ENCODE peak calls at places on chromosome 5, in four cellular contexts. O is A549, A is lower lobe of right lung, N is psoas muscle. E is an unnamed sample.

GRCh38 chr5:154967419-154968024 is 26.6 kb downstream of the MRPL22 start:
- DNase-seq in O (peak), A (no peak), N (no peak), E (no peak)

GRCh38 chr5:68277427-68277826 is 61.9 kb downstream of the PIK3R1 start:
- DNase-seq in O (no peak), A (no peak), N (no peak), E (no peak)

GRCh38 chr5:72252574-72253155 is 67.4 kb downstream of the MRPS27 start:
- DNase-seq in O (no peak), A (no peak), N (no peak), E (no peak)

GRCh38 chr5:26388946-26389345 is 649.4 kb downstream of the CDH9 start:
- DNase-seq in O (no peak), A (no peak), N (no peak), E (no peak)

GRCh38 chr5:41122459-41122858 is 51.3 kb upstream of the MROH2B start:
- DNase-seq in O (no peak), A (no peak), N (no peak), E (no peak)

GRCh38 chr5:172494630-172495505 is 40.5 kb upstream of the SH3PXD2B start:
- DNase-seq in O (no peak), A (no peak), N (no peak), E (peak)

GRCh38 chr5:119287547-119288073 is 68.2 kb upstream of the TNFAIP8 start:
- DNase-seq in O (no peak), A (no peak), N (no peak), E (no peak)

GRCh38 chr5:95261369-95262175 is 23.3 kb downstream of the MCTP1 start:
- DNase-seq in O (no peak), A (peak), N (no peak), E (no peak)

GRCh38 chr5:17737087-17737486 is 102.8 kb downstream of the TAF11L14 start:
- DNase-seq in O (no peak), A (no peak), N (no peak), E (no peak)

GRCh38 chr5:151660616-151661015 is 26.1 kb downstream of the SPARC start:
- DNase-seq in O (no peak), A (no peak), N (no peak), E (no peak)

GRCh38 chr5:14665949-14666741 is 1.6 kb downstream of the OTULIN start:
- DNase-seq in O (peak), A (no peak), N (no peak), E (no peak)

GRCh38 chr5:161851691-161852299 is 3.9 kb downstream of the GABRA1 start:
- DNase-seq in O (peak), A (no peak), N (no peak), E (no peak)

GRCh38 chr5:144566747-144567415 is 396.2 kb downstream of the KCTD16 start:
- DNase-seq in O (no peak), A (no peak), N (no peak), E (no peak)

GRCh38 chr5:73093943-73094342 is 26.4 kb upstream of the TMEM171 start:
- DNase-seq in O (no peak), A (no peak), N (no peak), E (no peak)

GRCh38 chr5:69331528-69332445 is 814 bp downstream of the CCDC125 start:
- DNase-seq in O (no peak), A (no peak), N (no peak), E (no peak)

GRCh38 chr5:135340568-135340967 is 58.5 kb downstream of the MACROH2A1 start:
- DNase-seq in O (no peak), A (no peak), N (no peak), E (no peak)

GRCh38 chr5:38468978-38469706 is 87.3 kb downstream of the LIFR start:
- DNase-seq in O (no peak), A (no peak), N (peak), E (peak)

GRCh38 chr5:149854881-149855280 is 89.7 kb downstream of the PDE6A start:
- DNase-seq in O (no peak), A (no peak), N (no peak), E (no peak)

GRCh38 chr5:102998224-102998623 is 121.7 kb downstream of the GIN1 start:
- DNase-seq in O (no peak), A (no peak), N (no peak), E (no peak)

GRCh38 chr5:102262688-102263087 is 33.4 kb downstream of the SLCO4C1 start:
- DNase-seq in O (no peak), A (no peak), N (no peak), E (no peak)

GRCh38 chr5:177029498-177029897 is 7.0 kb downstream of the ZNF346 start:
- DNase-seq in O (no peak), A (no peak), N (no peak), E (no peak)

GRCh38 chr5:78563621-78564020 is 85.0 kb downstream of the LHFPL2 start:
- DNase-seq in O (no peak), A (no peak), N (no peak), E (no peak)

GRCh38 chr5:116524966-116525365 is 49.7 kb downstream of the SEMA6A start:
- DNase-seq in O (no peak), A (no peak), N (no peak), E (no peak)

GRCh38 chr5:39191216-39191615 is 28.1 kb downstream of the FYB1 start:
- DNase-seq in O (no peak), A (no peak), N (no peak), E (no peak)

GRCh38 chr5:161007879-161008278 is 155.9 kb upstream of the ATP10B start:
- DNase-seq in O (no peak), A (no peak), N (no peak), E (no peak)

GRCh38 chr5:55540024-55540423 is 5.3 kb upstream of the PLPP1 start:
- DNase-seq in O (no peak), A (no peak), N (no peak), E (no peak)

GRCh38 chr5:72101828-72102227 is 5.4 kb upstream of the MAP1B start:
- DNase-seq in O (no peak), A (no peak), N (no peak), E (no peak)

GRCh38 chr5:132782101-132782500 is 5.1 kb upstream of the SEPTIN8 start:
- DNase-seq in O (no peak), A (no peak), N (no peak), E (peak)

GRCh38 chr5:73370076-73370475 is 78.5 kb downstream of the FOXD1 start:
- DNase-seq in O (no peak), A (no peak), N (no peak), E (no peak)

GRCh38 chr5:127666043-127666716 is 17.3 kb downstream of the CTXN3 start:
- DNase-seq in O (no peak), A (no peak), N (no peak), E (no peak)

GRCh38 chr5:10366310-10367297 is 13.1 kb downstream of the MARCHF6 start:
- DNase-seq in O (no peak), A (no peak), N (no peak), E (no peak)

GRCh38 chr5:137220523-137220927 is 278.6 kb downstream of the SPOCK1 start:
- DNase-seq in O (peak), A (no peak), N (no peak), E (peak)

GRCh38 chr5:55063899-55064298 is 38.5 kb upstream of the GZMA start:
- DNase-seq in O (no peak), A (no peak), N (no peak), E (no peak)

GRCh38 chr5:862367-863243 is 11.8 kb upstream of the ZDHHC11 start:
- DNase-seq in O (no peak), A (no peak), N (no peak), E (no peak)
- H3K27ac ChIP-seq in O (no peak), A (no peak), N (no peak), E (no peak)

GRCh38 chr5:57497733-57498132 is 15.1 kb upstream of the ACTBL2 start:
- DNase-seq in O (no peak), A (no peak), N (no peak), E (no peak)

GRCh38 chr5:57495688-57496087 is 13.1 kb upstream of the ACTBL2 start:
- DNase-seq in O (no peak), A (no peak), N (no peak), E (no peak)

GRCh38 chr5:57501414-57502321 is 19.1 kb upstream of the ACTBL2 start:
- DNase-seq in O (no peak), A (no peak), N (no peak), E (no peak)

GRCh38 chr5:57503433-57503832 is 20.8 kb upstream of the ACTBL2 start:
- DNase-seq in O (no peak), A (no peak), N (no peak), E (no peak)

DNA sequence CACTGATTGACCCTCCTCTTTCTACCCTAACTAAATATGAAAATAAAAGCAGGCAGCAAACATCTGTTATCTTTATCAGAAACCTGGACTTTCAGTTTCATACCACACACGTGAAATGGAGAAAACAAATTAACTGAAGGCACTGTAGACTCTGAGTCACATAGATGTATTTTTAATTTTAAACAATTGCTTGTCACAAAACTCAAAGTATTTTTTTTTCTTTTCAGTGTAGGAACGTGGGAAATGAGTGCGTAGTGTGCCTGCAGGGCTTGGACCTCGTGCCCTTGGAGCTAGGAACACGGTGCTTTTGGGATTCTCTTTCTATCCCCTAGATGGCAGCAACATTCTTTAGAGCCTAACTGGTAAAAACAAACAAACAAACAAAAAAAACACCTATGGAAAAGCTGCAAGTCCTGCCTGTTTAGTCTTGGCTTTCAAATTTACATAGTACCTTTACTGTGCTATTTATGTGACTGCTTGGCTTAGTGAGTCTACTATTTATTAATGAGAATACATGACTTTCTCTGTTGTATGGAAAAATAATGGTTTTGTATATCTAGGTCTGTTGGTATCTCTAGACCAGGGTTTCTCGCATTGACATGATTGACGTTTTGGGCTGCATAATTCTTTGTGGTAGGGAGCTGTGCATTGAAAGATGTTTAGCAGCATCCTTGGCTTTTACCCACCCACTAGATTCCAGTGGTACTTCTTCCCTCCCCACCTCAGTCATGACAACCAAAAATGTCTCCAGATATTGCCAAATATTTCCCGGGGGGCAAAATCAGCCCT is 16.8 kb upstream of the ACTBL2 start:
- DNase-seq in O (peak), A (no peak), N (no peak), E (no peak)
- H3K4me3 ChIP-seq in O (peak), A (peak), N (peak), E (no peak)

DNA sequence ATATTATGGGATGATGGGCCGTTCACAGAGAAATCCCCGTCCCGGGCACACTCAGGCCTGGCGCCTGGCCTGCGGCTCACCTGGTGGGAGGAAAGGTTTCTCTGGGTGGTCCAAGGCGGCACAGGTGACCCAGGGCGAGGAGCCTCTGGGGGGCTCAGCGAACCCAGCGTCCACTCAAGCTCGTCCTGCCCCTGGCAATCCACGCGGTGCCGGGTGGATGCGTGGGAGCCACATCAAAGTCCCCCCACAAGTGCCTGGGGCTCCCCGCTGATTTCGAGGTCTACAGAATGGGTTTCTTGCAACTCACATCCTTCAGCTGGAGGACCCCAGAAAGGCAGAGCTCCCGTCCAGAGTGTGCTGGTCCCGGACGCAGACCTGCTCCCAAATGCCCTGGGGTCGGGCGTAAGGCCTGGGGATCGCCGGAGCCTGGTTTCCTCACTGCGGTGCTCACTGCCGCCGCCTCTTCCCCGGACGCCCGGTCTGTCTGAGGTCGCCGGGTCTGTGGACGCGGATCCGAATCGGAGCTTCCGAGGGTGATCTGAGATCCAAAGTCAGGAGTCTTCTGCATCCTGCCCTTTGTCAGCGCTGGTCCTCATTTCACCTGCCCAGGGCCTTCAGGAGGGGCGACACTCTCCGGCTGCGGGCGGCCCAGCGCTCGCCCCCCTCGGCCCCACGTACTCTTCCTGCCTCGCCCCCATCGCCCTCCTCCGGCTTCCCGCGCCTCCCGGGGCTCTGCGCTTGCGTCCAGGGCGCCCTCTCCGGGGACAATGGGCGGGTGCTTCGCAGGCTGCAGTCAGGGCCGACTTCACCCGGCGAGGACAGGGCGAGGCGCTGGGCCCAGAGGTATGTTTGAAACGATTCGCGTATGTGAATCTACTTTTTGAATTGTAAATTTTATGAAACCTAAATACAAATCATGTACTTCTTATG is 20.0 kb upstream of the RUFY1 start:
- DNase-seq in O (no peak), A (peak), N (peak), E (no peak)
- TF ChIP-seq CTCF in O (no peak), A (peak), N (peak), E (peak)

GRCh38 chr5:93076566-93076965 is 504.5 kb downstream of the NR2F1-AS1 start:
- DNase-seq in O (no peak), A (no peak), N (no peak), E (no peak)

GRCh38 chr5:93076096-93076495 is 504.9 kb downstream of the NR2F1-AS1 start:
- DNase-seq in O (no peak), A (no peak), N (no peak), E (no peak)

GRCh38 chr5:93073547-93073946 is 507.5 kb downstream of the NR2F1-AS1 start:
- DNase-seq in O (no peak), A (no peak), N (no peak), E (no peak)

GRCh38 chr5:93079046-93079445 is 502.0 kb downstream of the NR2F1-AS1 start:
- DNase-seq in O (no peak), A (no peak), N (no peak), E (no peak)

GRCh38 chr5:93078082-93079038 is 502.7 kb downstream of the NR2F1-AS1 start:
- DNase-seq in O (peak), A (no peak), N (peak), E (peak)
- H3K27ac ChIP-seq in O (peak), A (no peak), N (peak), E (peak)

GRCh38 chr5:173893192-173893561 is 5.0 kb downstream of the CPEB4 start:
- DNase-seq in O (no peak), A (no peak), N (no peak), E (no peak)
- H3K4me3 ChIP-seq in O (peak), A (peak), N (peak), E (peak)

GRCh38 chr5:75152861-75153260 is 83.8 kb downstream of the ANKRD31 start:
- DNase-seq in O (no peak), A (no peak), N (no peak), E (no peak)

DNA sequence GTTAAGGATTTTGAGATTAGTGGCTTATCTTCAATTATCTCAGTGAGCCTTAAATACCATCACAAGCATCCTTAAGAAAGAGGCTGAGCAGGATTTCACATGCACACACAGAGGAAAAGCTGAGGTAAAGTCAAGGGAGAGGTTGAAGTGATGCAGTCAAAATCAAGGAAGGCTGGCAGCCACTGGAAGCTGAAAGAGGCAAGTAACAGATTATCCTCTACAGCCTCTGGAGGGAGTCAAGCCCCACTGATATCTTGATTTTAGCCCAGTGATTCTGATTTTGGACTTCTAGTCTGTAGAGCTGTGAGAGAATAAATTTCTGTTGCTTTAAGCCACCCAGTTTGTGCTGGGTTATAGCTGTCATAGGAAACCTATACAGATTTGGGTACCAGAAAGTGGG is 80.1 kb downstream of the ANKRD31 start:
- DNase-seq in O (no peak), A (no peak), N (no peak), E (no peak)
- TF ChIP-seq CTCF in O (no peak), A (no peak), N (no peak), E (no peak)

GRCh38 chr5:126383246-126383645 is 40.0 kb upstream of the GRAMD2B start:
- DNase-seq in O (no peak), A (no peak), N (no peak), E (no peak)
- H3K27ac ChIP-seq in O (no peak), A (no peak), N (peak), E (no peak)

E was measured in coronary artery.